ENCODE peak calls at places on chromosome 11, in ten cellular contexts. R is cardiac septum, W is psoas muscle, Z is right atrium auricular region, B is HFF-Myc, S is uterus, D is cerebellum, J is lower leg skin, O is ACHN, M is GM04504. A is an unnamed sample.

GRCh38 chr11:34728609-34729008 is 107.7 kb downstream of the EHF start:
- DNase-seq in O (no peak), S (no peak), B (no peak), R (no peak), W (no peak), J (no peak), M (no peak), D (no peak), Z (no peak), A (no peak)

GRCh38 chr11:46800177-46800576 is 45.9 kb downstream of the CKAP5 start:
- DNase-seq in Z (no peak), S (no peak), J (no peak), R (no peak), W (no peak), D (no peak), B (no peak), M (no peak), O (no peak), A (no peak)

GRCh38 chr11:67301951-67302516 is 1.3 kb upstream of the SSH3 start:
- DNase-seq in R (peak), O (peak), W (peak), S (peak), B (no peak), M (no peak), D (peak), J (peak), Z (peak), A (no peak)

GRCh38 chr11:28860898-28861297 is 752.7 kb downstream of the METTL15 start:
- DNase-seq in O (no peak), J (no peak), S (no peak), R (no peak), B (peak), M (no peak), W (no peak), D (no peak), Z (no peak), A (no peak)

GRCh38 chr11:78654071-78654470 is 79.4 kb upstream of the NARS2 start:
- DNase-seq in D (no peak), S (no peak), R (no peak), O (no peak), B (no peak), Z (no peak), M (no peak), J (peak), W (no peak), A (no peak)

GRCh38 chr11:102436546-102436945 is 16.0 kb downstream of the TMEM123 start:
- DNase-seq in J (no peak), M (peak), R (no peak), S (no peak), D (no peak), Z (no peak), B (no peak), W (no peak), O (no peak), A (no peak)

GRCh38 chr11:121538054-121538453 is 85.3 kb upstream of the SORL1-AS1 start:
- DNase-seq in M (no peak), Z (no peak), B (no peak), W (no peak), O (no peak), J (no peak), D (no peak), S (no peak), R (no peak), A (peak)

GRCh38 chr11:62013266-62014157 is 46.1 kb upstream of the FTH1 start:
- DNase-seq in O (no peak), M (peak), R (no peak), B (no peak), S (peak), Z (no peak), W (no peak), J (peak), D (no peak), A (no peak)

GRCh38 chr11:129610545-129610944 is 205.1 kb upstream of the TMEM45B start:
- DNase-seq in S (no peak), Z (no peak), R (no peak), O (no peak), D (no peak), W (no peak), M (no peak), B (no peak), J (no peak), A (no peak)

GRCh38 chr11:30346068-30346688 is 23.3 kb downstream of the ARL14EP start:
- DNase-seq in M (peak), W (no peak), R (no peak), O (peak), J (no peak), D (peak), Z (no peak), S (no peak), B (peak), A (peak)

GRCh38 chr11:76799061-76799804 is 16.1 kb downstream of the TSKU start:
- DNase-seq in R (peak), W (peak), J (peak), S (peak), D (peak), O (peak), M (no peak), B (no peak), Z (peak), A (peak)

GRCh38 chr11:117597083-117597482 is 199.9 kb downstream of the DSCAML1 start:
- DNase-seq in B (no peak), Z (no peak), O (peak), W (no peak), R (peak), S (no peak), M (no peak), J (no peak), D (no peak), A (no peak)

GRCh38 chr11:19957301-19957985 is 202.8 kb downstream of the DBX1 start:
- DNase-seq in M (no peak), O (no peak), S (no peak), Z (no peak), R (peak), J (peak), W (no peak), D (no peak), B (no peak), A (no peak)

GRCh38 chr11:63837027-63837688 is 1.8 kb upstream of the MARK2 start:
- DNase-seq in B (peak), S (peak), D (peak), J (peak), M (no peak), W (peak), Z (peak), O (peak), R (peak), A (no peak)

GRCh38 chr11:113992459-113993105 is 17.7 kb downstream of the HTR3A start:
- DNase-seq in W (no peak), Z (no peak), S (no peak), R (no peak), D (no peak), B (no peak), O (no peak), J (no peak), M (no peak), A (no peak)

GRCh38 chr11:66172146-66172545 is 96.3 kb upstream of the RAB1B start:
- DNase-seq in W (no peak), J (no peak), O (peak), B (no peak), M (no peak), R (no peak), Z (no peak), S (no peak), D (no peak), A (no peak)

GRCh38 chr11:6925636-6926207 is 504 bp upstream of the ZNF215 start:
- DNase-seq in S (no peak), J (no peak), O (peak), D (no peak), R (no peak), M (no peak), Z (no peak), B (no peak), W (no peak), A (no peak)

GRCh38 chr11:128941573-128942271 is 949 bp downstream of the TP53AIP1 start:
- DNase-seq in M (no peak), Z (no peak), S (no peak), J (no peak), R (no peak), W (no peak), D (no peak), O (no peak), B (no peak), A (no peak)

GRCh38 chr11:85167038-85167437 is 460.1 kb downstream of the DLG2 start:
- DNase-seq in M (no peak), J (no peak), S (no peak), R (no peak), D (no peak), B (no peak), Z (no peak), W (no peak), O (no peak), A (no peak)

GRCh38 chr11:35994421-35994820 is 50.6 kb downstream of the LDLRAD3 start:
- DNase-seq in D (no peak), J (no peak), S (no peak), B (no peak), M (no peak), O (no peak), Z (no peak), W (no peak), R (no peak), A (no peak)

GRCh38 chr11:61959678-61960077 is 7.8 kb downstream of the FTH1 start:
- DNase-seq in D (no peak), R (no peak), W (no peak), B (no peak), M (no peak), J (peak), O (no peak), Z (peak), S (no peak), A (no peak)

A was measured in GM06990.